ENCODE peak calls at places on chromosomes 2 and 18, in seven cellular contexts. N is PC-9, Y is HFFc6, G is GM13977, Z is endothelial cell of umbilical vein, I is upper lobe of left lung, E is transverse colon. O is an unnamed sample.
A peak's percentile ranks its signal among the peaks of the same experiment; 100 is the strongest.

GRCh38 chr2:76953733-76954347 is 568.3 kb downstream of the LRRTM4 start:
- DNase-seq in N (peak; percentile 13), Y (no peak), G (peak; percentile 7), Z (peak; percentile 62), I (peak; percentile 16), E (peak; percentile 10), O (peak; percentile 23)

GRCh38 chr2:19579466-19579865 is 221.0 kb upstream of the OSR1 start:
- DNase-seq in N (no peak), Y (no peak), G (no peak), Z (no peak), I (no peak), E (no peak), O (no peak)

GRCh38 chr2:66555511-66556324 is 120.8 kb downstream of the MEIS1 start:
- DNase-seq in N (no peak), Y (no peak), G (no peak), Z (peak; percentile 74), I (no peak), E (no peak), O (no peak)

GRCh38 chr2:235011607-235011928 is 59.8 kb downstream of the SH3BP4 start:
- DNase-seq in N (no peak), Y (no peak), G (no peak), Z (no peak), I (no peak), E (no peak), O (no peak)

GRCh38 chr2:88199912-88200682 is 30.0 kb downstream of the THNSL2 start:
- DNase-seq in N (no peak), Y (no peak), G (peak; percentile 40), Z (no peak), I (peak; percentile 38), E (peak; percentile 26), O (no peak)

GRCh38 chr2:235864746-235865535 is 303.2 kb downstream of the GBX2 start:
- DNase-seq in N (no peak), Y (no peak), G (no peak), Z (peak; percentile 68), I (no peak), E (no peak), O (no peak)

GRCh38 chr2:1748741-1749488 is 4.6 kb upstream of the PXDN start:
- DNase-seq in N (no peak), Y (no peak), G (no peak), Z (no peak), I (peak; percentile 14), E (no peak), O (no peak)

GRCh38 chr18:22813648-22814328 is 119.3 kb upstream of the RBBP8 start:
- DNase-seq in N (no peak), Y (peak; percentile 39), G (peak; percentile 33), Z (peak; percentile 56), I (no peak), E (no peak), O (no peak)

GRCh38 chr2:212904646-212905045 is 246.8 kb downstream of the IKZF2 start:
- DNase-seq in N (no peak), Y (no peak), G (no peak), Z (no peak), I (no peak), E (no peak), O (no peak)

GRCh38 chr2:114729025-114729424 is 286.6 kb downstream of the DPP10 start:
- DNase-seq in N (no peak), Y (no peak), G (no peak), Z (no peak), I (no peak), E (no peak), O (no peak)

GRCh38 chr2:222862915-222863544 is 2.2 kb downstream of the ACSL3 start:
- DNase-seq in N (no peak), Y (no peak), G (no peak), Z (no peak), I (no peak), E (no peak), O (no peak)

GRCh38 chr2:239945751-239946569 is 79.2 kb downstream of the NDUFA10 start:
- DNase-seq in N (no peak), Y (no peak), G (no peak), Z (no peak), I (peak; percentile 18), E (no peak), O (no peak)

GRCh38 chr2:21024722-21025389 is 19.0 kb downstream of the APOB start:
- DNase-seq in N (no peak), Y (no peak), G (no peak), Z (no peak), I (no peak), E (no peak), O (no peak)

GRCh38 chr2:26613241-26614204 is 27.6 kb downstream of the CIB4 start:
- DNase-seq in N (no peak), Y (no peak), G (no peak), Z (no peak), I (peak; percentile 57), E (no peak), O (peak; percentile 8)

GRCh38 chr2:424306-425172 is 136.6 kb upstream of the ALKAL2 start:
- DNase-seq in N (peak; percentile 49), Y (no peak), G (no peak), Z (no peak), I (no peak), E (no peak), O (no peak)

GRCh38 chr2:211957799-211958198 is 580.8 kb downstream of the ERBB4 start:
- DNase-seq in N (no peak), Y (no peak), G (peak; percentile 18), Z (no peak), I (no peak), E (no peak), O (no peak)

GRCh38 chr18:8952796-8953760 is 149.4 kb upstream of the NDUFV2 start:
- DNase-seq in N (no peak), Y (peak; percentile 96), G (no peak), Z (no peak), I (no peak), E (no peak), O (no peak)

GRCh38 chr18:44747157-44747556 is 66.5 kb downstream of the SETBP1 start:
- DNase-seq in N (no peak), Y (no peak), G (no peak), Z (no peak), I (no peak), E (no peak), O (no peak)

GRCh38 chr18:63604791-63605567 is 17.8 kb downstream of the SERPINB13 start:
- DNase-seq in N (peak; percentile 56), Y (peak; percentile 79), G (no peak), Z (no peak), I (no peak), E (no peak), O (no peak)

DNA sequence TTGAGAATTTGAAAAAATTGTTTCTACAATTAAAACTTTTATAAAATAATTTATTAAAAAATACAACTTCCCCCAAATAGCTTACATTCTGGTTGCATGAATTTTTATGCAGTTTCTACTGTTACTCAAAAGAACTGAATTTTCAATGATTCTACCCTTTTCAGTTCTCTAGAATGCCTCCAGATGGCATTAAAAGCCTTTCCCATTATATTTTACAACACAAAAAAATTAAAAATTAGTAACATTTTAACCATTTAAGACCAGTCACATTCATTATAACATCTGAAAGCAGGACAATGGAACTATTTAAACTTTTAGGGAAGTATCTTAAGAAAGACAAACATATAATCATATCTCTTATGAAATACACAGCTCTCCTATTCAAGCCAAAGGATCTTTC is 236.0 kb upstream of the REV1 start:
- DNase-seq in N (no peak), Y (no peak), G (no peak), Z (no peak), I (no peak), E (no peak), O (no peak)
- TF ChIP-seq CTCF in N (peak; percentile 28), Y (peak; percentile 77), G (no peak), Z (no peak), I (no peak), E (no peak), O (peak; percentile 60)

DNA sequence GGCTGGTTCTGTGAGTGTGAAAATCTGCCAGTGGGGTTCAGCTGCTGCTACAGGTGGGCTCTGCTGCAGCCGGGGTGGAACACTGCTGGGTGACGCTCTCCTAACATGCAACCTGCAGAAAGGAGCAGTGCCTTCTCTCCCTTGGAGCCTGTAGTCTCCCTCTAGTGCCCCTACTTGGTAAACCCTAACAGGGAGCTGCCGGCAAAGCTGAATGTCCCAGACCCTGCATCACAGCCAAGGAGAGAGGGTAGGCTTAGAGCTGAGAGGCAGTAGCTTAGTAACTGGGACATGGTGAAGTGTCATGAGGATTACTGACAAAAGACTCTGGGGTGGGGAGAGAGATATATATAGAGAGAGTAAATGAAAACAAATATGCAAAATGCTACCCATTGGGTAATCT is 9.8 kb downstream of the NCAPH start:
- DNase-seq in N (no peak), Y (no peak), G (no peak), Z (no peak), I (no peak), E (no peak), O (no peak)
- TF ChIP-seq CTCF in N (peak; percentile 27), Y (peak; percentile 40), G (peak; percentile 32), Z (no peak), I (no peak), E (no peak), O (no peak)

GRCh38 chr2:126358122-126358521 is 297.8 kb upstream of the GYPC start:
- DNase-seq in N (no peak), Y (no peak), G (no peak), Z (no peak), I (no peak), E (no peak), O (no peak)

GRCh38 chr2:126359494-126359893 is 296.5 kb upstream of the GYPC start:
- DNase-seq in N (no peak), Y (no peak), G (peak; percentile 9), Z (no peak), I (no peak), E (no peak), O (no peak)
- TF ChIP-seq CTCF in N (peak; percentile 62), Y (peak; percentile 15), G (peak; percentile 29), Z (no peak), I (no peak), E (no peak), O (peak; percentile 47)

GRCh38 chr2:127843677-127844076 is 14.3 kb downstream of the POLR2D start:
- DNase-seq in N (no peak), Y (no peak), G (no peak), Z (no peak), I (no peak), E (no peak), O (no peak)

GRCh38 chr2:127844973-127845372 is 13.0 kb downstream of the POLR2D start:
- DNase-seq in N (no peak), Y (no peak), G (no peak), Z (no peak), I (no peak), E (no peak), O (no peak)

GRCh38 chr2:127840893-127841292 is 17.1 kb downstream of the POLR2D start:
- DNase-seq in N (no peak), Y (no peak), G (no peak), Z (no peak), I (no peak), E (no peak), O (no peak)

DNA sequence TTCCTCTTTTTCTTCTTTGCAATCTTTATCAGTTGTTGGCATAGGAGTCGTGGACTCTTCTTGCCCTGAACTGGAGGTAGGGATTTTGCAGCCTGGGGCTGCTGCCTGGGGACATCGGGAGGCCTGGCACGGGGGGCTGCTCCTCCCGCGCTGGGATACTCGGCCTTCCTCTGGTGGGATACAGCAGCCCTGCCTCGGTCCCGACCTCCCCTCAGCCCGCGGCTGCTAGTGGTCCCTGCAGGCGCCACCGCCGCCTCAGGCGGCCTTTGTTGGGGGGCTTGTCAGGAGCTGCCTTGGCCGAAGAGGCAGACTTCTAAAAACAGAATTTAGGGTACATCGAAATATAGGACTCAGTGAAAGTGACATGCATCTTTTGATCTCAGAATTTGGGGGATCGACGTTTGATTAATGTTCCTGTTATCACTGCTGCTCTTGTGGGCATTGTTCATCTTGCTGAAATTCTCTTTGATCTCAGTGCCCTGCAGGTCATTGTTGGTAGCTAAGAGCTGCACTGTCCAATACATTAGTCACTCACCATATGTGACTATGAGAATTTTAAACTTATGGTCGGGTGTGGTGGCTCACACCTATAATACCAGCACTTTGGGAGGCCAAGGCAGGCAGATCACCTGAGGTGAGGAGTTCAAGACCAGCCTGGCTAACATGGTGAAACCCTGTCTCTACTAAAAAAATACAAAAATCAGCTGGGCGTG is 16.3 kb downstream of the POLR2D start:
- DNase-seq in N (no peak), Y (no peak), G (no peak), Z (no peak), I (no peak), E (no peak), O (no peak)
- TF ChIP-seq CTCF in N (no peak), Y (no peak), G (no peak), Z (no peak), I (no peak), E (no peak), O (no peak)

O was measured in progenitor cell of endocrine pancreas.